ENCODE peak calls at places on chromosomes 5 and 9, in four cellular contexts. One of them, this sample, is unnamed.

GRCh38 chr5:143227301-143227700 is 176.2 kb downstream of the NR3C1 start:
- DNase-seq in nucleus accumbens: no peak
- DNase-seq in stimulated activated CD8-positive, alpha-beta memory T cell treated with anti-CD3 and anti-CD28 coated beads, Interleukin-4, amount 100 ng/mL, for 4 hours: no peak
- DNase-seq in left colon: no peak
- DNase-seq in this sample: no peak

GRCh38 chr9:133706651-133707050 is 31.5 kb downstream of the SARDH start:
- DNase-seq in nucleus accumbens: no peak
- DNase-seq in stimulated activated CD8-positive, alpha-beta memory T cell treated with anti-CD3 and anti-CD28 coated beads, Interleukin-4, amount 100 ng/mL, for 4 hours: no peak
- DNase-seq in left colon: no peak
- DNase-seq in this sample: no peak

GRCh38 chr5:123696948-123697347 is 185.0 kb downstream of the CSNK1G3 start:
- DNase-seq in nucleus accumbens: peak; percentile 71
- DNase-seq in stimulated activated CD8-positive, alpha-beta memory T cell treated with anti-CD3 and anti-CD28 coated beads, Interleukin-4, amount 100 ng/mL, for 4 hours: no peak
- DNase-seq in left colon: peak; percentile 12
- DNase-seq in this sample: no peak

GRCh38 chr9:17005085-17005484 is 129.8 kb upstream of the CNTLN start:
- DNase-seq in nucleus accumbens: no peak
- DNase-seq in stimulated activated CD8-positive, alpha-beta memory T cell treated with anti-CD3 and anti-CD28 coated beads, Interleukin-4, amount 100 ng/mL, for 4 hours: no peak
- DNase-seq in left colon: peak; percentile 58
- DNase-seq in this sample: no peak

GRCh38 chr9:101462558-101462957 is 27.0 kb upstream of the ALDOB start:
- DNase-seq in nucleus accumbens: no peak
- DNase-seq in stimulated activated CD8-positive, alpha-beta memory T cell treated with anti-CD3 and anti-CD28 coated beads, Interleukin-4, amount 100 ng/mL, for 4 hours: no peak
- DNase-seq in left colon: no peak
- DNase-seq in this sample: no peak

GRCh38 chr9:76732341-76732958 is 31.8 kb upstream of the PCA3 start:
- DNase-seq in nucleus accumbens: no peak
- DNase-seq in stimulated activated CD8-positive, alpha-beta memory T cell treated with anti-CD3 and anti-CD28 coated beads, Interleukin-4, amount 100 ng/mL, for 4 hours: no peak
- DNase-seq in left colon: no peak
- DNase-seq in this sample: no peak

GRCh38 chr5:154071799-154072781 is 33.3 kb downstream of the MFAP3 start:
- DNase-seq in nucleus accumbens: peak; percentile 81
- DNase-seq in stimulated activated CD8-positive, alpha-beta memory T cell treated with anti-CD3 and anti-CD28 coated beads, Interleukin-4, amount 100 ng/mL, for 4 hours: peak; percentile 74
- DNase-seq in left colon: peak; percentile 89
- DNase-seq in this sample: peak; percentile 14

GRCh38 chr5:121429761-121430160 is 421.9 kb upstream of the FTMT start:
- DNase-seq in nucleus accumbens: no peak
- DNase-seq in stimulated activated CD8-positive, alpha-beta memory T cell treated with anti-CD3 and anti-CD28 coated beads, Interleukin-4, amount 100 ng/mL, for 4 hours: no peak
- DNase-seq in left colon: no peak
- DNase-seq in this sample: no peak

GRCh38 chr5:36696059-36696673 is 89.8 kb downstream of the SLC1A3 start:
- DNase-seq in nucleus accumbens: peak; percentile 7
- DNase-seq in stimulated activated CD8-positive, alpha-beta memory T cell treated with anti-CD3 and anti-CD28 coated beads, Interleukin-4, amount 100 ng/mL, for 4 hours: no peak
- DNase-seq in left colon: peak; percentile 44
- DNase-seq in this sample: no peak

GRCh38 chr9:133516256-133516960 is 8.4 kb downstream of the MYMK start:
- DNase-seq in nucleus accumbens: no peak
- DNase-seq in stimulated activated CD8-positive, alpha-beta memory T cell treated with anti-CD3 and anti-CD28 coated beads, Interleukin-4, amount 100 ng/mL, for 4 hours: no peak
- DNase-seq in left colon: no peak
- DNase-seq in this sample: no peak

GRCh38 chr9:120242397-120242796 is 337.6 kb downstream of the CDK5RAP2 start:
- DNase-seq in nucleus accumbens: no peak
- DNase-seq in stimulated activated CD8-positive, alpha-beta memory T cell treated with anti-CD3 and anti-CD28 coated beads, Interleukin-4, amount 100 ng/mL, for 4 hours: no peak
- DNase-seq in left colon: no peak
- DNase-seq in this sample: no peak

GRCh38 chr9:3931996-3932906 is 367.6 kb downstream of the GLIS3 start:
- DNase-seq in nucleus accumbens: no peak
- DNase-seq in stimulated activated CD8-positive, alpha-beta memory T cell treated with anti-CD3 and anti-CD28 coated beads, Interleukin-4, amount 100 ng/mL, for 4 hours: no peak
- DNase-seq in left colon: no peak
- DNase-seq in this sample: no peak

GRCh38 chr5:139637438-139638089 is 10.6 kb upstream of the CXXC5 start:
- DNase-seq in nucleus accumbens: peak; percentile 78
- DNase-seq in stimulated activated CD8-positive, alpha-beta memory T cell treated with anti-CD3 and anti-CD28 coated beads, Interleukin-4, amount 100 ng/mL, for 4 hours: no peak
- DNase-seq in left colon: peak; percentile 88
- DNase-seq in this sample: no peak

GRCh38 chr5:161189452-161189851 is 337.4 kb upstream of the ATP10B start:
- DNase-seq in nucleus accumbens: no peak
- DNase-seq in stimulated activated CD8-positive, alpha-beta memory T cell treated with anti-CD3 and anti-CD28 coated beads, Interleukin-4, amount 100 ng/mL, for 4 hours: no peak
- DNase-seq in left colon: no peak
- DNase-seq in this sample: no peak

GRCh38 chr9:96044401-96044800 is 168.9 kb downstream of the ERCC6L2 start:
- DNase-seq in nucleus accumbens: no peak
- DNase-seq in stimulated activated CD8-positive, alpha-beta memory T cell treated with anti-CD3 and anti-CD28 coated beads, Interleukin-4, amount 100 ng/mL, for 4 hours: no peak
- DNase-seq in left colon: no peak
- DNase-seq in this sample: no peak

GRCh38 chr5:14357861-14358260 is 214.7 kb downstream of the TRIO start:
- DNase-seq in nucleus accumbens: no peak
- DNase-seq in stimulated activated CD8-positive, alpha-beta memory T cell treated with anti-CD3 and anti-CD28 coated beads, Interleukin-4, amount 100 ng/mL, for 4 hours: no peak
- DNase-seq in left colon: no peak
- DNase-seq in this sample: no peak

GRCh38 chr5:112685386-112685785 is 52.3 kb upstream of the APC start:
- DNase-seq in nucleus accumbens: no peak
- DNase-seq in stimulated activated CD8-positive, alpha-beta memory T cell treated with anti-CD3 and anti-CD28 coated beads, Interleukin-4, amount 100 ng/mL, for 4 hours: no peak
- DNase-seq in left colon: no peak
- DNase-seq in this sample: no peak

GRCh38 chr5:68229416-68229815 is 13.9 kb downstream of the PIK3R1 start:
- DNase-seq in nucleus accumbens: no peak
- DNase-seq in stimulated activated CD8-positive, alpha-beta memory T cell treated with anti-CD3 and anti-CD28 coated beads, Interleukin-4, amount 100 ng/mL, for 4 hours: no peak
- DNase-seq in left colon: no peak
- DNase-seq in this sample: no peak

GRCh38 chr5:56815657-56816545 is 552 bp downstream of the MAP3K1 start:
- DNase-seq in nucleus accumbens: peak; percentile 77
- DNase-seq in stimulated activated CD8-positive, alpha-beta memory T cell treated with anti-CD3 and anti-CD28 coated beads, Interleukin-4, amount 100 ng/mL, for 4 hours: no peak
- DNase-seq in left colon: peak; percentile 55
- DNase-seq in this sample: no peak

GRCh38 chr5:31759925-31760324 is 121.0 kb downstream of the PDZD2 start:
- DNase-seq in nucleus accumbens: no peak
- DNase-seq in stimulated activated CD8-positive, alpha-beta memory T cell treated with anti-CD3 and anti-CD28 coated beads, Interleukin-4, amount 100 ng/mL, for 4 hours: no peak
- DNase-seq in left colon: no peak
- DNase-seq in this sample: no peak